ENCODE peak calls at places on chromosome 5, in five cellular contexts. V is stimulated activated CD4-positive, alpha-beta T cell treated with anti-CD3 and anti-CD28 coated beads, Interleukin-1b, Interleukin-23, amount 100 ng/mL, for 24 hours; G is lung microvascular endothelial cell; J is keratinocyte; I is amniotic stem cell. H is an unnamed sample.
A peak's percentile ranks its signal among the peaks of the same experiment; 100 is the strongest.

GRCh38 chr5:160555836-160556660 is 134.4 kb downstream of the PTTG1 start:
- DNase-seq in V (no peak), G (no peak), J (no peak), I (no peak), H (no peak)

GRCh38 chr5:149860801-149861322 is 83.7 kb downstream of the PDE6A start:
- DNase-seq in V (no peak), G (peak; percentile 71), J (no peak), I (no peak), H (no peak)

GRCh38 chr5:78527925-78528324 is 120.6 kb downstream of the LHFPL2 start:
- DNase-seq in V (no peak), G (peak; percentile 34), J (no peak), I (no peak), H (no peak)

GRCh38 chr5:88875609-88876234 is 7.3 kb downstream of the MEF2C start:
- DNase-seq in V (no peak), G (peak; percentile 52), J (no peak), I (no peak), H (no peak)

GRCh38 chr5:149420509-149421371 is 41.6 kb upstream of the IL17B start:
- DNase-seq in V (no peak), G (no peak), J (no peak), I (no peak), H (no peak)

GRCh38 chr5:6598351-6598900 is 34.4 kb downstream of the NSUN2 start:
- DNase-seq in V (no peak), G (no peak), J (no peak), I (no peak), H (no peak)

GRCh38 chr5:140251527-140251973 is 51.4 kb downstream of the PFDN1 start:
- DNase-seq in V (peak; percentile 32), G (peak; percentile 97), J (peak; percentile 53), I (peak; percentile 83), H (peak; percentile 78)

GRCh38 chr5:139601429-139601828 is 40.3 kb downstream of the UBE2D2 start:
- DNase-seq in V (no peak), G (no peak), J (no peak), I (no peak), H (no peak)

GRCh38 chr5:96235008-96235910 is 197.8 kb downstream of the PCSK1 start:
- DNase-seq in V (no peak), G (no peak), J (no peak), I (no peak), H (no peak)

GRCh38 chr5:76403963-76404693 is 1.0 kb downstream of the IQGAP2 start:
- DNase-seq in V (peak; percentile 47), G (no peak), J (no peak), I (no peak), H (no peak)

GRCh38 chr5:56335212-56335611 is 102.1 kb upstream of the ANKRD55 start:
- DNase-seq in V (no peak), G (no peak), J (no peak), I (no peak), H (no peak)

GRCh38 chr5:7690557-7690956 is 160.4 kb downstream of the CFAP90 start:
- DNase-seq in V (no peak), G (no peak), J (no peak), I (no peak), H (no peak)

GRCh38 chr5:137179203-137179602 is 319.9 kb downstream of the SPOCK1 start:
- DNase-seq in V (no peak), G (no peak), J (no peak), I (no peak), H (no peak)

GRCh38 chr5:135834639-135835529 is at the start of gene SLC25A48:
- DNase-seq in V (no peak), G (no peak), J (no peak), I (no peak), H (no peak)

GRCh38 chr5:6704361-6704851 is 8.8 kb upstream of the TENT4A start:
- DNase-seq in V (no peak), G (peak; percentile 68), J (peak; percentile 17), I (peak; percentile 45), H (no peak)

GRCh38 chr5:180178516-180179398 is 30.3 kb downstream of the RASGEF1C start:
- DNase-seq in V (no peak), G (no peak), J (no peak), I (no peak), H (no peak)

GRCh38 chr5:57445715-57446037 is 36.9 kb downstream of the ACTBL2 start:
- DNase-seq in V (no peak), G (no peak), J (no peak), I (no peak), H (no peak)

GRCh38 chr5:118146824-118147223 is 841.5 kb downstream of the DTWD2 start:
- DNase-seq in V (no peak), G (no peak), J (no peak), I (no peak), H (no peak)

GRCh38 chr5:75461679-75462078 is 49.8 kb downstream of the CERT1 start:
- DNase-seq in V (no peak), G (peak; percentile 56), J (no peak), I (no peak), H (no peak)

GRCh38 chr5:179914032-179914755 is 6.5 kb upstream of the TBC1D9B start:
- DNase-seq in V (no peak), G (peak; percentile 32), J (peak; percentile 74), I (no peak), H (no peak)

GRCh38 chr5:141208478-141208877 is at the start of gene PCDHB12:
- DNase-seq in V (no peak), G (peak; percentile 13), J (no peak), I (no peak), H (no peak)

GRCh38 chr5:57566914-57567313 is 84.3 kb upstream of the ACTBL2 start:
- DNase-seq in V (no peak), G (no peak), J (no peak), I (peak; percentile 37), H (no peak)

GRCh38 chr5:150614651-150615040 is 25.8 kb upstream of the SYNPO start:
- DNase-seq in V (no peak), G (no peak), J (no peak), I (no peak), H (no peak)

GRCh38 chr5:10761842-10762165 is 770 bp upstream of the DAP start:
- DNase-seq in V (no peak), G (peak; percentile 27), J (no peak), I (no peak), H (peak; percentile 23)

GRCh38 chr5:135245521-135246499 is 153.2 kb downstream of the MACROH2A1 start:
- DNase-seq in V (no peak), G (peak; percentile 66), J (no peak), I (no peak), H (no peak)

GRCh38 chr5:109409061-109409843 is 522 bp downstream of the PJA2 start:
- DNase-seq in V (peak; percentile 63), G (peak; percentile 83), J (no peak), I (peak; percentile 56), H (no peak)

GRCh38 chr5:150148408-150148927 is 7.2 kb downstream of the PDGFRB start:
- DNase-seq in V (no peak), G (no peak), J (no peak), I (no peak), H (no peak)

GRCh38 chr5:859391-859790 is 8.6 kb upstream of the ZDHHC11 start:
- DNase-seq in V (no peak), G (no peak), J (no peak), I (no peak), H (no peak)

GRCh38 chr5:14364096-14364495 is 217.5 kb upstream of the OTULINL start:
- DNase-seq in V (no peak), G (no peak), J (no peak), I (no peak), H (no peak)

GRCh38 chr5:57171818-57172465 is 1.9 kb upstream of the GPBP1 start:
- DNase-seq in V (no peak), G (no peak), J (no peak), I (no peak), H (no peak)

GRCh38 chr5:27377626-27378025 is 339.2 kb upstream of the CDH9 start:
- DNase-seq in V (no peak), G (no peak), J (no peak), I (no peak), H (no peak)

GRCh38 chr5:14011089-14012004 is 66.9 kb upstream of the DNAH5 start:
- DNase-seq in V (peak; percentile 30), G (peak; percentile 92), J (no peak), I (peak; percentile 69), H (no peak)

H was measured in glomerular endothelial cell.